ENCODE peak calls at places on chromosomes 2 and 18, in ten cellular contexts. D, J, T, P, B, K, F, L, N and Y are unnamed samples.

GRCh38 chr2:163173591-163173990 is 335.0 kb upstream of the KCNH7 start:
- DNase-seq in F (no peak), N (no peak), B (peak; percentile 67), J (no peak), D (no peak), P (no peak), T (no peak), K (no peak), L (no peak), Y (no peak)

GRCh38 chr2:102235491-102235890 is 48.7 kb downstream of the IL1RL2 start:
- DNase-seq in K (no peak), L (no peak), J (peak; percentile 47), B (peak; percentile 26), N (no peak), T (no peak), P (no peak), D (no peak), F (peak; percentile 51), Y (no peak)

GRCh38 chr2:18381451-18381850 is 179.0 kb downstream of the RDH14 start:
- DNase-seq in N (no peak), L (no peak), P (no peak), B (no peak), J (no peak), K (no peak), T (no peak), D (no peak), F (no peak), Y (no peak)

GRCh38 chr2:188620916-188621315 is 329.2 kb downstream of the GULP1 start:
- DNase-seq in D (no peak), T (no peak), P (no peak), B (no peak), J (no peak), L (no peak), K (no peak), N (no peak), F (no peak), Y (no peak)

GRCh38 chr2:240403358-240404104 is 31.9 kb upstream of the GPC1 start:
- DNase-seq in T (no peak), F (no peak), L (no peak), N (peak; percentile 3), J (no peak), K (no peak), D (no peak), B (no peak), P (no peak), Y (no peak)

GRCh38 chr2:105744091-105744908 is 412 bp upstream of the NCK2 start:
- DNase-seq in T (peak; percentile 63), K (peak; percentile 29), P (peak; percentile 74), J (peak; percentile 64), D (no peak), F (peak; percentile 33), L (peak; percentile 77), N (peak; percentile 63), B (peak; percentile 56), Y (peak; percentile 65)

GRCh38 chr2:203908344-203909185 is 28.0 kb upstream of the ICOS start:
- DNase-seq in L (no peak), N (no peak), B (no peak), F (no peak), J (no peak), T (no peak), K (no peak), D (no peak), P (no peak), Y (no peak)

GRCh38 chr18:3577456-3577855 is 127.5 kb downstream of the TGIF1 start:
- DNase-seq in N (no peak), B (no peak), T (no peak), D (no peak), P (no peak), J (no peak), K (no peak), F (no peak), L (no peak), Y (no peak)

GRCh38 chr2:226483745-226484619 is 315.6 kb downstream of the IRS1 start:
- DNase-seq in D (no peak), B (peak; percentile 71), T (no peak), L (no peak), P (no peak), F (peak; percentile 32), K (no peak), J (peak; percentile 70), N (no peak), Y (no peak)

GRCh38 chr2:199861116-199861774 is 10.3 kb upstream of the FTCDNL1 start:
- DNase-seq in P (no peak), T (no peak), N (no peak), K (no peak), B (peak; percentile 25), F (no peak), L (no peak), J (peak; percentile 51), D (peak; percentile 2), Y (no peak)